ENCODE peak calls at places on chromosomes 12 and 14, in nine cellular contexts. S, F, X, P, H, A, C, N and L are unnamed samples.

GRCh38 chr12:74171478-74171909 is 366.1 kb upstream of the ATXN7L3B start:
- DNase-seq in X (no peak), P (no peak), H (no peak), A (no peak), C (no peak), N (no peak), S (no peak), F (no peak), L (no peak)

GRCh38 chr12:460301-461230 is 827 bp downstream of the B4GALNT3 start:
- DNase-seq in P (no peak), F (no peak), C (no peak), X (no peak), S (peak; percentile 48), N (peak; percentile 8), A (peak; percentile 75), H (peak; percentile 90), L (no peak)

GRCh38 chr12:32365473-32366064 is 33.8 kb upstream of the FGD4 start:
- DNase-seq in F (no peak), H (no peak), N (peak; percentile 9), P (no peak), S (peak; percentile 78), C (no peak), A (no peak), X (peak; percentile 84), L (peak; percentile 73)

GRCh38 chr12:59657266-59657665 is 61.4 kb downstream of the SLC16A7 start:
- DNase-seq in A (no peak), S (no peak), N (no peak), X (peak; percentile 8), P (no peak), H (no peak), F (no peak), C (no peak), L (no peak)

GRCh38 chr14:26987734-26988363 is 390.0 kb upstream of the NOVA1 start:
- DNase-seq in H (no peak), A (no peak), P (no peak), N (no peak), S (no peak), F (no peak), X (no peak), C (no peak), L (no peak)

GRCh38 chr12:13211859-13212664 is 15.5 kb downstream of the EMP1 start:
- DNase-seq in H (no peak), F (peak; percentile 40), A (no peak), S (peak; percentile 83), C (no peak), N (peak; percentile 55), X (peak; percentile 79), P (no peak), L (no peak)

GRCh38 chr14:54976316-54976715 is 50.6 kb downstream of the WDHD1 start:
- DNase-seq in A (no peak), F (no peak), P (no peak), N (no peak), C (no peak), X (peak; percentile 71), S (no peak), H (peak; percentile 87), L (peak; percentile 40)

GRCh38 chr12:913919-914718 is 35.4 kb downstream of the RAD52 start:
- DNase-seq in P (no peak), N (no peak), F (no peak), X (peak; percentile 31), A (no peak), H (peak; percentile 81), C (no peak), S (no peak), L (peak; percentile 85)

GRCh38 chr12:30794591-30795409 is 40.0 kb upstream of the CAPRIN2 start:
- DNase-seq in P (no peak), F (no peak), A (no peak), X (peak; percentile 67), S (peak; percentile 16), N (no peak), C (no peak), H (peak; percentile 88), L (peak; percentile 97)

GRCh38 chr12:46443594-46444263 is 71.2 kb upstream of the SLC38A2 start:
- DNase-seq in C (no peak), H (no peak), N (no peak), P (no peak), F (no peak), A (no peak), S (no peak), X (no peak), L (no peak)

GRCh38 chr12:78457951-78458350 is 406.6 kb upstream of the SYT1 start:
- DNase-seq in P (no peak), X (peak; percentile 59), F (no peak), C (no peak), N (no peak), S (no peak), H (no peak), A (no peak), L (no peak)

GRCh38 chr14:69399750-69400149 is 1.3 kb downstream of the SLC39A9 start:
- DNase-seq in X (no peak), C (no peak), A (no peak), H (no peak), F (no peak), N (no peak), S (no peak), P (no peak), L (no peak)

GRCh38 chr12:82517027-82517426 is 158.7 kb downstream of the METTL25 start:
- DNase-seq in A (no peak), C (no peak), P (no peak), S (peak; percentile 7), H (no peak), N (no peak), F (no peak), X (no peak), L (no peak)

GRCh38 chr12:25501565-25501964 is 51.5 kb downstream of the LMNTD1 start:
- DNase-seq in F (no peak), A (no peak), P (no peak), N (no peak), H (no peak), S (no peak), C (no peak), X (no peak), L (no peak)

DNA sequence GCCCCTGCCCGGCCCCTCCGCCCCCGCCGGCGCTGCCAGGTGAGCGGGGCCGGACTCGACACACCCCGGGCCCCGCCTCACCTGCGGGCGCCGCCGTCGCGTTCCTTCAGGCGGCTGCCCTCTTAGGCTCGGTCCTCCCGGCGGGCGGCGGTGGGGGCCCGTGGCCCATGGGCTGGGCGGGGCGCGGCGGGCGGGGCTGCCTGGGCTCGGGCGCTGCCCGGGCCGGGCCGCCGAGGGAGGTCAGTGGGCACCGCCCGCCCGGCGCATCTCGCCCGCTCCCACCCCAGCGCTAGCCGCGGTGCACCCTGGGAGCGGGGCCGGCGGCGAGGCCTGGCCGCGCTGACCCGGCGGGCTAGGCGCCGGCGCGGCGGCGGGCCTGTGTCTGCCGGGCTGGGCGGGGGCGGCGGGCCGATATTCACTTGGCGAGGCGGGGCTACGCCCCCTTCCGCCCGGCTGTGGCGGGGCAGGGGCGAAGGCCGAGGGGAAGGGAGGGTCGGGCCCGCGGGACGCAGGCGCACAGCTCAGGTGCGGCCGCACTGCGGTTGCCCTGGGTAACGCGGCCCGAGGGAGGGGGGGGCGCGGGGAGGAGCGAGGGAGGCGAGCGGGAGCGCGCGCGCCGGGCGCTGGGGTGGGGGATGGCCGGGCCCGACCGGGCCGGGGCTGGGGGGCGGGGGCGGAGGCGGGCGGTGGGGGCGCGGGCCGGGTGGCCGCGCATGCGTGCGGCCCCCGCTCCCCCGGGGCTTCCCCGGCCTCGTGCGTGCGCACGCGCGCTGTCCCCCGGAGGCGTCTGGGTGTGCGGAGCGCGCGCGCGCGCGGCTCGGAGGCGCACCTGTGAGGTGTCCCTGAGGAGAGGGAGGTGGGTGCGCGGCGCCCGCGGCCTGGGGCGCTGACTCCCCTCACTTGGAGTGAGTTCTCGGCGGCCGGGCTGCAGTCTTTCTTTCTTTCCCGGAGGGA is at the start of the genes CCDC92 and ZNF664:
- DNase-seq in F (peak; percentile 76), N (peak; percentile 96), X (peak; percentile 90), H (peak; percentile 99), C (peak; percentile 91), A (peak; percentile 98), P (peak; percentile 90), S (peak; percentile 98), L (peak; percentile 98)
- TF ChIP-seq CTCF in F (peak; percentile 57), N (no peak), X (no peak), H (no peak), C (no peak), A (no peak), P (no peak), S (peak; percentile 33), L (no peak)

GRCh38 chr12:132061197-132061596 is 82.9 kb downstream of the DDX51 start:
- DNase-seq in X (no peak), S (no peak), H (peak; percentile 3), P (no peak), N (no peak), C (no peak), F (no peak), A (no peak), L (no peak)
- H3K27ac ChIP-seq in X (no peak overlapping the region), S (no peak overlapping the region), H (no peak overlapping the region), P (no peak overlapping the region), N (no peak overlapping the region), C (no peak overlapping the region), F (no peak overlapping the region), A (no peak overlapping the region), L (no peak overlapping the region)

DNA sequence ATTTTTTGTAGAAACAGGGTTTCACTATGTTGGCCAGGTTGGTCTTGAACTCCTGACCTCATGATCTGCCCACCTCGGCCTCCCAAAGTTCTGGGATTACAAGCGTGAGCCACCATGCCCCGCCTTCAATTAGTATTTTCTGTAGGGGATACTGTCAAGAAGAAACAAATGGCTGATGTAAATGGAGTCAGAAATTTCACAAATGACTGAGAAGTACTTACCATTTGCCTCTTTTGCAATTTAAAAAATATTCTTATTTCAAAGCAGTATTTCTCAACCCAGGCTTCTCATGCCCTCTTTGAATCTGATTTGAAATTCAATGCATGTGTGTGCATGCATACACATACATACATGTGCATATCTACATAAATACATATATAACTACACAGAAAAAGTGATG is 4.3 kb downstream of the PSMA6 start:
- DNase-seq in C (no peak), A (no peak), H (no peak), F (no peak), X (no peak), N (no peak), S (no peak), P (no peak), L (no peak)
- TF ChIP-seq CTCF in C (no peak), A (no peak), H (no peak), F (no peak), X (no peak), N (no peak), S (no peak), P (no peak), L (no peak)

GRCh38 chr12:124506832-124507153 is 60.6 kb downstream of the NCOR2 start:
- DNase-seq in X (no peak), C (no peak), P (no peak), A (no peak), F (no peak), N (no peak), H (no peak), S (no peak), L (no peak)

GRCh38 chr12:124506145-124506831 is 61.1 kb downstream of the NCOR2 start:
- DNase-seq in H (no peak), N (no peak), S (peak; percentile 64), A (peak; percentile 82), C (no peak), F (peak; percentile 82), X (no peak), P (no peak), L (no peak)

GRCh38 chr12:124508323-124509096 is 58.9 kb downstream of the NCOR2 start:
- DNase-seq in P (no peak), A (no peak), X (peak; percentile 38), F (peak; percentile 59), S (no peak), C (no peak), N (no peak), H (no peak), L (no peak)

GRCh38 chr12:124509300-124509675 is 58.1 kb downstream of the NCOR2 start:
- DNase-seq in F (no peak), H (no peak), S (no peak), X (no peak), P (no peak), N (no peak), A (no peak), C (no peak), L (no peak)

GRCh38 chr12:124507188-124508109 is 60.0 kb downstream of the NCOR2 start:
- DNase-seq in H (no peak), S (peak; percentile 49), C (no peak), F (peak; percentile 52), N (no peak), P (no peak), A (no peak), X (peak; percentile 65), L (no peak)
- H3K27ac ChIP-seq in H (peak overlapping the region; percentile 13), S (peak overlapping the region; percentile 91), C (peak overlapping the region; percentile 81), F (peak overlapping the region; percentile 64), N (no peak overlapping the region), P (peak overlapping the region; percentile 94), A (peak overlapping the region; percentile 74), X (peak overlapping the region; percentile 78), L (peak overlapping the region; percentile 100)